ENCODE peak calls at places on chromosomes 11 and 22, in nine cellular contexts. U is choroid plexus epithelial cell, W is gastrocnemius medialis, Y is activated B cell treated with CpG ODN at 0.5 μM for 24 hours, R is tibial artery, J is psoas muscle, S is kidney epithelial cell, B is left ventricle myocardium inferior, C is B cell. G is an unnamed sample.

GRCh38 chr22:25898707-25899365 is 156.8 kb downstream of the MYO18B start:
- DNase-seq in U (no peak), W (no peak), Y (no peak), R (no peak), J (no peak), S (no peak), B (no peak), C (no peak), G (no peak)

GRCh38 chr11:80239217-80239616 is 798.4 kb upstream of the TENM4 start:
- DNase-seq in U (peak; percentile 40), W (no peak), Y (no peak), R (no peak), J (no peak), S (no peak), B (no peak), C (no peak), G (no peak)

GRCh38 chr11:10255388-10256125 is 38.5 kb downstream of the SBF2 start:
- DNase-seq in U (no peak), W (no peak), Y (no peak), R (no peak), J (no peak), S (no peak), B (no peak), C (no peak), G (no peak)

GRCh38 chr22:26648011-26648497 is 9.3 kb upstream of the MIAT start:
- DNase-seq in U (no peak), W (no peak), Y (no peak), R (no peak), J (no peak), S (no peak), B (no peak), C (no peak), G (no peak)

GRCh38 chr11:112958670-112959069 is 2.5 kb upstream of the NCAM1 start:
- DNase-seq in U (peak; percentile 25), W (no peak), Y (no peak), R (no peak), J (no peak), S (no peak), B (no peak), C (no peak), G (no peak)

GRCh38 chr22:23255506-23255905 is 75.2 kb downstream of the BCR start:
- DNase-seq in U (no peak), W (no peak), Y (no peak), R (no peak), J (no peak), S (no peak), B (no peak), C (no peak), G (no peak)

GRCh38 chr11:119306373-119306890 is 10.5 kb downstream of the MCAM start:
- DNase-seq in U (peak; percentile 80), W (peak; percentile 74), Y (no peak), R (peak; percentile 95), J (peak; percentile 47), S (no peak), B (no peak), C (no peak), G (no peak)

GRCh38 chr11:66346476-66347424 is 679 bp downstream of the B4GAT1 start:
- DNase-seq in U (no peak), W (peak; percentile 36), Y (no peak), R (no peak), J (no peak), S (no peak), B (no peak), C (no peak), G (no peak)

GRCh38 chr22:48444320-48445112 is 1383.2 kb downstream of the BRD1 start:
- DNase-seq in U (no peak), W (no peak), Y (peak; percentile 34), R (no peak), J (no peak), S (no peak), B (no peak), C (peak; percentile 48), G (peak; percentile 43)

GRCh38 chr11:35418282-35418846 is 994 bp downstream of the SLC1A2 start:
- DNase-seq in U (no peak), W (no peak), Y (no peak), R (no peak), J (no peak), S (no peak), B (no peak), C (no peak), G (no peak)

GRCh38 chr11:47856186-47856585 is 8.0 kb upstream of the NUP160 start:
- DNase-seq in U (peak; percentile 29), W (no peak), Y (no peak), R (no peak), J (no peak), S (no peak), B (no peak), C (no peak), G (peak; percentile 19)

GRCh38 chr22:20783844-20784723 is 10.2 kb downstream of the SERPIND1 start:
- DNase-seq in U (peak; percentile 86), W (no peak), Y (no peak), R (no peak), J (no peak), S (peak; percentile 31), B (no peak), C (peak; percentile 58), G (peak; percentile 79)

GRCh38 chr22:26002456-26002855 is 166.8 kb upstream of the SEZ6L start:
- DNase-seq in U (no peak), W (no peak), Y (no peak), R (no peak), J (no peak), S (no peak), B (no peak), C (no peak), G (no peak)

DNA sequence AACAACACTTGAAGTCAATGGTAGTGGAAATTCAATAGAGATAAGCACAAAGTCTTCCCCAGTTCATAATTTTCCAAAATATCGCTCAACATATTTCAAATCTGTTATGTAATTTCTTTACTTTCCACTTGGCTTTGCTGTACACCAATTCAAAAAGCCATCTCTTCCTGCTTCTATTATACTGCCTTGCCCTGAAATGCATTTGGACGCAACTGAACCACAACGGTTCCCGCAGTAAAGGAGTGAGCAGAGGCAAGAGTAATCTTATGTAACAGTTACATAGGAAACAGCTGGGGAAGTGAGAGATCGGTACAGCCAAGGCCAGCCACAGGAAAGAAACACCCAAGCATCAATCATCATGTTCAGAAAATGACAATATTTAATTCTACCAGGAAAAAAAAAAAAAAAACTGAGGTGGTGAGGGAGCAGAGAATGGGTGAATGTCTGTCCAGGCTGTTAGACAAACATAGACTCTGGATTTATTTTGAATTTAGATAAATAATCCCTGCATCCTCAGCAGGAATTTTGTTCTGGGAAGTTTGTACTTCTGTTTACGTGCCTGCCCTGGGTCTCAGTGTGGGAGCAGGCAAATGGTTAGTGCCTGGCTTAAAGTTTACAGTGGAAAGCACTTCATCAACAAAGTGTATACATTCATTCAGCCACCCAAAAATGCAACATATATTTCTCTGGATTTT is 392.2 kb downstream of the ETS1 start:
- DNase-seq in U (peak; percentile 59), W (no peak), Y (no peak), R (no peak), J (no peak), S (no peak), B (no peak), C (peak; percentile 59), G (no peak)
- TF ChIP-seq CTCF in U (peak; percentile 23), W (no peak), Y (no peak), R (no peak), J (no peak), S (no peak), B (peak; percentile 17), C (peak; percentile 57), G (no peak)

GRCh38 chr11:44928807-44929206 is 21.9 kb downstream of the TP53I11 start:
- DNase-seq in U (no peak), W (no peak), Y (no peak), R (no peak), J (no peak), S (no peak), B (no peak), C (no peak), G (no peak)

GRCh38 chr11:44923796-44924195 is 26.9 kb downstream of the TP53I11 start:
- DNase-seq in U (no peak), W (no peak), Y (no peak), R (no peak), J (no peak), S (no peak), B (no peak), C (no peak), G (no peak)

GRCh38 chr11:44927174-44927661 is 23.5 kb downstream of the TP53I11 start:
- DNase-seq in U (peak; percentile 77), W (peak; percentile 35), Y (peak; percentile 59), R (peak; percentile 77), J (peak; percentile 65), S (no peak), B (peak; percentile 61), C (peak; percentile 77), G (peak; percentile 73)

GRCh38 chr11:44928144-44928543 is 22.5 kb downstream of the TP53I11 start:
- DNase-seq in U (no peak), W (no peak), Y (no peak), R (no peak), J (no peak), S (no peak), B (no peak), C (no peak), G (no peak)

DNA sequence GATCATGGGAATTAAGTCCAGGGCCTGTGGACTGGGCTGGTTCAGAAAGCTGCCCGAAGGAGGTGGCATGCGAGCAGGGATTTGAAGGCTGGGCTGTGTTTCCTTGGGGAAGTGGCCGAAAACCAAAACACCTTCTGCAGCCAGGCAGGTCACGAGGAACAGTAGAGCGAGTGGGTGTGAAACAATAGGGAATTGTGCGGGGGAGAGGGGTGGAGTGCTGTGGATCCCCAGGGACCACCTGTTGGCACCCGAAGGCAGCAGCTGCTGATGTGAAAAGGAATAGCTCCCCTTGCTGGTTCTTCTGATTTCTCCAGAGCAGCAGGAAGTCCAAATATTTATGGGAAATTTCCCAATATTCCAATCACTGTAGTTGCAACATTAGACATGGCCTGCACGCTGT is 24.6 kb downstream of the TP53I11 start:
- DNase-seq in U (no peak), W (no peak), Y (no peak), R (no peak), J (no peak), S (no peak), B (no peak), C (no peak), G (no peak)
- TF ChIP-seq CTCF in U (no peak), W (no peak), Y (no peak), R (no peak), J (no peak), S (no peak), B (no peak), C (no peak), G (no peak)

DNA sequence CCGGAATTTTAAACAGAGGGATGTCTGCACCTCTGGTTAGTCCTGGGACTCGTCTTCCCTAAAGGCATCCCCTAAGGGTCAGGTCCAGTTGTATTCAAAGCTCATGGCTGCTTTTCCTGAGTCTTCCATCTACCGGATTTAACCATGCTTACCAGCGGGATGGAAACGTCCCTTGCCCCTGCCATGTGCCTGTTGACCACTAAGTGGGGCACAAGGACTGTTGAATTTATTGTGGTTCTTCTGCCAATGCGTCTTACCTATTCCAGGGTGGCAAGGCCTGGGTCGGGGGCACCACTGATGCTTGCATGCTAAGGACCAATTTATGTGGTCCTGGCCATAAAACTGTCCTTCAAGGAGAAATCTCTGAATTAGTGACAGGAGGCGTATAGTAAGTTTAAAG is 25.6 kb downstream of the ANKRD42 start:
- DNase-seq in U (peak; percentile 12), W (no peak), Y (no peak), R (no peak), J (no peak), S (no peak), B (no peak), C (no peak), G (no peak)
- TF ChIP-seq CTCF in U (peak; percentile 46), W (no peak), Y (no peak), R (no peak), J (peak; percentile 9), S (no peak), B (peak; percentile 41), C (no peak), G (no peak)

GRCh38 chr11:93225642-93226041 is 27.9 kb upstream of the SLC36A4 start:
- DNase-seq in U (peak; percentile 59), W (no peak), Y (no peak), R (no peak), J (no peak), S (no peak), B (no peak), C (peak; percentile 26), G (peak; percentile 17)
- TF ChIP-seq CTCF in U (peak; percentile 38), W (peak; percentile 14), Y (no peak), R (peak; percentile 28), J (peak; percentile 50), S (no peak), B (peak; percentile 52), C (peak; percentile 62), G (peak; percentile 10)